ENCODE peak calls at places on chromosome 1, in four cellular contexts. One of them, this sample, is unnamed.
A peak's percentile ranks its signal among the peaks of the same experiment; 100 is the strongest.

GRCh38 chr1:117669572-117669971 is 63.7 kb downstream of the TENT5C start:
- DNase-seq in cardiac muscle cell: no peak
- DNase-seq in suprapubic skin: no peak
- DNase-seq in kidney: no peak
- DNase-seq in this sample: no peak

GRCh38 chr1:156804572-156805243 is 11.9 kb downstream of the SH2D2A start:
- DNase-seq in cardiac muscle cell: peak; percentile 25
- DNase-seq in suprapubic skin: no peak
- DNase-seq in kidney: no peak
- DNase-seq in this sample: peak; percentile 39

GRCh38 chr1:14850563-14850962 is 252.1 kb downstream of the KAZN start:
- DNase-seq in cardiac muscle cell: peak; percentile 2
- DNase-seq in suprapubic skin: no peak
- DNase-seq in kidney: no peak
- DNase-seq in this sample: no peak

GRCh38 chr1:24594328-24594598 is 38.4 kb downstream of the NCMAP start:
- DNase-seq in cardiac muscle cell: no peak
- DNase-seq in suprapubic skin: no peak
- DNase-seq in kidney: no peak
- DNase-seq in this sample: no peak

GRCh38 chr1:186304982-186305949 is 69.8 kb downstream of the TPR start:
- DNase-seq in cardiac muscle cell: peak; percentile 23
- DNase-seq in suprapubic skin: no peak
- DNase-seq in kidney: no peak
- DNase-seq in this sample: peak; percentile 18

GRCh38 chr1:67194209-67194863 is 28.1 kb downstream of the IL23R start:
- DNase-seq in cardiac muscle cell: no peak
- DNase-seq in suprapubic skin: no peak
- DNase-seq in kidney: no peak
- DNase-seq in this sample: no peak

GRCh38 chr1:172417552-172417951 is 2.9 kb upstream of the C1orf105 start:
- DNase-seq in cardiac muscle cell: no peak
- DNase-seq in suprapubic skin: no peak
- DNase-seq in kidney: no peak
- DNase-seq in this sample: no peak

GRCh38 chr1:99645699-99646531 is at the start of gene PALMD:
- DNase-seq in cardiac muscle cell: peak; percentile 47
- DNase-seq in suprapubic skin: peak; percentile 77
- DNase-seq in kidney: no peak
- DNase-seq in this sample: peak; percentile 78

GRCh38 chr1:31772669-31773248 is 8.6 kb upstream of the ADGRB2 start:
- DNase-seq in cardiac muscle cell: no peak
- DNase-seq in suprapubic skin: no peak
- DNase-seq in kidney: no peak
- DNase-seq in this sample: no peak

GRCh38 chr1:22847249-22847648 is 125.4 kb downstream of the LACTBL1 start:
- DNase-seq in cardiac muscle cell: no peak
- DNase-seq in suprapubic skin: no peak
- DNase-seq in kidney: no peak
- DNase-seq in this sample: no peak